ENCODE peak calls at places on chromosomes 6 and 20, in seven cellular contexts. U, N, T, E, F, B and V are unnamed samples.
A peak's percentile ranks its signal among the peaks of the same experiment; 100 is the strongest.

GRCh38 chr6:12099623-12100022 is 87.5 kb downstream of the HIVEP1 start:
- DNase-seq in E (no peak), F (no peak), U (no peak), B (no peak), N (no peak), T (no peak), V (no peak)

GRCh38 chr6:118387921-118388701 is 160.0 kb upstream of the PLN start:
- DNase-seq in B (no peak), T (no peak), N (no peak), U (peak; percentile 89), F (no peak), E (no peak), V (no peak)

GRCh38 chr20:14189794-14190402 is 147.5 kb downstream of the FLRT3 start:
- DNase-seq in T (no peak), N (peak; percentile 23), B (no peak), E (no peak), F (no peak), U (peak; percentile 27), V (no peak)

GRCh38 chr20:57241592-57241991 is 24.8 kb downstream of the BMP7 start:
- DNase-seq in N (no peak), E (no peak), F (no peak), T (no peak), U (no peak), B (no peak), V (no peak)

GRCh38 chr20:5180933-5181332 is 54.1 kb downstream of the CDS2 start:
- DNase-seq in T (no peak), E (no peak), N (no peak), U (no peak), B (no peak), F (no peak), V (no peak)

GRCh38 chr6:47362857-47363461 is 53.3 kb upstream of the TNFRSF21 start:
- DNase-seq in U (no peak), N (no peak), E (no peak), B (no peak), T (no peak), F (no peak), V (no peak)

GRCh38 chr20:54199721-54200176 is 8.1 kb upstream of the PFDN4 start:
- DNase-seq in U (peak; percentile 77), T (peak; percentile 70), F (peak; percentile 64), E (peak; percentile 78), N (peak; percentile 82), B (peak; percentile 68), V (peak; percentile 44)

GRCh38 chr6:13049666-13050254 is 278.6 kb downstream of the TBC1D7 start:
- DNase-seq in N (no peak), B (no peak), F (no peak), T (no peak), E (no peak), U (no peak), V (no peak)

GRCh38 chr6:141421378-141421777 is 711.3 kb upstream of the GJE1 start:
- DNase-seq in E (no peak), B (no peak), U (peak; percentile 54), F (no peak), T (no peak), N (no peak), V (no peak)

GRCh38 chr6:43764767-43765166 is 5.2 kb upstream of the VEGFA start:
- DNase-seq in U (no peak), N (no peak), F (no peak), E (no peak), T (no peak), B (no peak), V (no peak)

GRCh38 chr20:63378626-63379025 is 17.5 kb upstream of the CHRNA4 start:
- DNase-seq in B (no peak), F (no peak), U (no peak), T (no peak), N (no peak), E (no peak), V (no peak)

GRCh38 chr20:50493881-50494253 is 16.3 kb upstream of the PTPN1 start:
- DNase-seq in T (no peak), B (no peak), F (no peak), U (no peak), N (no peak), E (no peak), V (no peak)

GRCh38 chr20:23446505-23446904 is 6.2 kb downstream of the CST11 start:
- DNase-seq in U (no peak), B (peak; percentile 22), N (peak; percentile 56), E (peak; percentile 72), T (no peak), F (peak; percentile 57), V (no peak)

GRCh38 chr6:31791324-31792089 is 4.0 kb downstream of the VARS1 start:
- DNase-seq in F (no peak), E (peak; percentile 74), T (no peak), U (no peak), B (no peak), N (peak; percentile 69), V (no peak)

GRCh38 chr20:58716476-58717277 is 24.1 kb downstream of the NPEPL1 start:
- DNase-seq in B (no peak), N (no peak), T (no peak), F (no peak), E (peak; percentile 63), U (no peak), V (no peak)

GRCh38 chr6:13282393-13283069 is 45.8 kb downstream of the TBC1D7 start:
- DNase-seq in E (no peak), T (no peak), N (no peak), F (no peak), U (no peak), B (no peak), V (no peak)

GRCh38 chr6:44271406-44271723 is 1.1 kb downstream of the TMEM151B start:
- DNase-seq in T (no peak), E (no peak), F (no peak), B (no peak), N (no peak), U (no peak), V (no peak)

GRCh38 chr20:24722586-24722985 is 226.5 kb upstream of the CST7 start:
- DNase-seq in B (no peak), T (no peak), E (no peak), N (no peak), U (no peak), F (no peak), V (no peak)

GRCh38 chr20:45176526-45176925 is 1.8 kb downstream of the PI3 start:
- DNase-seq in E (no peak), U (no peak), N (no peak), F (no peak), T (no peak), B (no peak), V (no peak)

GRCh38 chr6:51717477-51717876 is 369.9 kb downstream of the PKHD1 start:
- DNase-seq in F (no peak), T (no peak), E (no peak), N (no peak), U (no peak), B (no peak), V (no peak)

GRCh38 chr6:67683960-67684359 is 951.1 kb upstream of the ADGRB3 start:
- DNase-seq in B (no peak), E (no peak), U (peak; percentile 66), T (no peak), N (no peak), F (no peak), V (no peak)

GRCh38 chr20:56414842-56415765 is 3.0 kb downstream of the CASS4 start:
- DNase-seq in F (no peak), B (peak; percentile 43), T (peak; percentile 61), U (no peak), E (no peak), N (no peak), V (peak; percentile 50)

GRCh38 chr6:157768863-157769551 is 54.0 kb upstream of the SNX9 start:
- DNase-seq in N (no peak), B (no peak), U (no peak), F (no peak), T (peak; percentile 42), E (no peak), V (no peak)

GRCh38 chr6:154621611-154622010 is 111.1 kb upstream of the CNKSR3 start:
- DNase-seq in E (no peak), U (no peak), T (no peak), B (no peak), F (no peak), N (no peak), V (no peak)

GRCh38 chr6:28597217-28597835 is 71.6 kb downstream of the GPX5 start:
- DNase-seq in F (no peak), T (no peak), U (peak; percentile 85), N (peak; percentile 80), B (peak; percentile 20), E (peak; percentile 40), V (no peak)

GRCh38 chr6:69664551-69664950 is 132.3 kb downstream of the LMBRD1 start:
- DNase-seq in F (no peak), U (no peak), B (no peak), T (no peak), E (no peak), N (no peak), V (no peak)

GRCh38 chr20:57582432-57583288 is 21.8 kb downstream of the PCK1 start:
- DNase-seq in T (no peak), E (peak; percentile 51), F (peak; percentile 54), N (peak; percentile 5), B (no peak), U (no peak), V (no peak)

GRCh38 chr6:119351005-119351394 is 1.4 kb upstream of the MAN1A1 start:
- DNase-seq in U (peak; percentile 3), T (no peak), E (no peak), N (no peak), B (no peak), F (no peak), V (no peak)

GRCh38 chr6:22956029-22956715 is 386.8 kb downstream of the HDGFL1 start:
- DNase-seq in U (no peak), N (peak; percentile 19), F (peak; percentile 65), E (no peak), T (no peak), B (no peak), V (no peak)